ENCODE peak calls at places on chromosomes 12 and 14, in five cellular contexts. One of them, this sample, is unnamed.

GRCh38 chr12:11839093-11839641 is 189.7 kb downstream of the ETV6 start:
- DNase-seq in AG04450: no peak
- DNase-seq in lung: no peak
- DNase-seq in foreskin fibroblast: no peak
- DNase-seq in fibroblast of pulmonary artery: peak; percentile 84
- DNase-seq in this sample: peak; percentile 84

GRCh38 chr14:98907981-98908544 is 363.9 kb downstream of the BCL11B start:
- DNase-seq in AG04450: no peak
- DNase-seq in lung: no peak
- DNase-seq in foreskin fibroblast: no peak
- DNase-seq in fibroblast of pulmonary artery: no peak
- DNase-seq in this sample: no peak

GRCh38 chr12:45535610-45536180 is 193.8 kb upstream of the ARID2 start:
- DNase-seq in AG04450: no peak
- DNase-seq in lung: no peak
- DNase-seq in foreskin fibroblast: no peak
- DNase-seq in fibroblast of pulmonary artery: no peak
- DNase-seq in this sample: no peak

GRCh38 chr14:92644601-92645515 is 103.6 kb downstream of the LGMN start:
- DNase-seq in AG04450: no peak
- DNase-seq in lung: no peak
- DNase-seq in foreskin fibroblast: no peak
- DNase-seq in fibroblast of pulmonary artery: no peak
- DNase-seq in this sample: no peak

GRCh38 chr12:85963322-85963721 is 89.2 kb downstream of the NTS start:
- DNase-seq in AG04450: no peak
- DNase-seq in lung: no peak
- DNase-seq in foreskin fibroblast: no peak
- DNase-seq in fibroblast of pulmonary artery: peak; percentile 7
- DNase-seq in this sample: no peak

GRCh38 chr12:84497819-84498218 is 414.8 kb downstream of the SLC6A15 start:
- DNase-seq in AG04450: no peak
- DNase-seq in lung: no peak
- DNase-seq in foreskin fibroblast: no peak
- DNase-seq in fibroblast of pulmonary artery: peak; percentile 28
- DNase-seq in this sample: peak; percentile 48

GRCh38 chr12:53676715-53677611 is 1.1 kb upstream of the ATP5MC2 start:
- DNase-seq in AG04450: no peak
- DNase-seq in lung: no peak
- DNase-seq in foreskin fibroblast: peak; percentile 52
- DNase-seq in fibroblast of pulmonary artery: peak; percentile 47
- DNase-seq in this sample: peak; percentile 60

GRCh38 chr12:49588761-49589516 is 16.5 kb downstream of the FAM186B start:
- DNase-seq in AG04450: no peak
- DNase-seq in lung: no peak
- DNase-seq in foreskin fibroblast: no peak
- DNase-seq in fibroblast of pulmonary artery: no peak
- DNase-seq in this sample: peak; percentile 23

GRCh38 chr12:41983896-41984295 is 160.8 kb downstream of the GXYLT1 start:
- DNase-seq in AG04450: no peak
- DNase-seq in lung: no peak
- DNase-seq in foreskin fibroblast: no peak
- DNase-seq in fibroblast of pulmonary artery: no peak
- DNase-seq in this sample: no peak

GRCh38 chr12:20599757-20600156 is 95.4 kb upstream of the SLCO1C1 start:
- DNase-seq in AG04450: no peak
- DNase-seq in lung: no peak
- DNase-seq in foreskin fibroblast: no peak
- DNase-seq in fibroblast of pulmonary artery: no peak
- DNase-seq in this sample: no peak
- H3K4me3 ChIP-seq in AG04450: no peak overlapping the region
- H3K4me3 ChIP-seq in lung: no peak overlapping the region
- H3K4me3 ChIP-seq in foreskin fibroblast: no peak overlapping the region
- H3K4me3 ChIP-seq in fibroblast of pulmonary artery: no peak overlapping the region
- H3K4me3 ChIP-seq in this sample: no peak overlapping the region

GRCh38 chr12:69258655-69259054 is 19.3 kb downstream of the CPSF6 start:
- DNase-seq in AG04450: no peak
- DNase-seq in lung: no peak
- DNase-seq in foreskin fibroblast: no peak
- DNase-seq in fibroblast of pulmonary artery: no peak
- DNase-seq in this sample: no peak

GRCh38 chr12:69254857-69255256 is 15.5 kb downstream of the CPSF6 start:
- DNase-seq in AG04450: no peak
- DNase-seq in lung: no peak
- DNase-seq in foreskin fibroblast: no peak
- DNase-seq in fibroblast of pulmonary artery: no peak
- DNase-seq in this sample: no peak

GRCh38 chr12:69252033-69252432 is 12.7 kb downstream of the CPSF6 start:
- DNase-seq in AG04450: no peak
- DNase-seq in lung: no peak
- DNase-seq in foreskin fibroblast: no peak
- DNase-seq in fibroblast of pulmonary artery: no peak
- DNase-seq in this sample: peak; percentile 41

GRCh38 chr12:69254046-69254445 is 14.7 kb downstream of the CPSF6 start:
- DNase-seq in AG04450: no peak
- DNase-seq in lung: no peak
- DNase-seq in foreskin fibroblast: no peak
- DNase-seq in fibroblast of pulmonary artery: peak; percentile 72
- DNase-seq in this sample: peak; percentile 67
- TF ChIP-seq CTCF in AG04450: peak; percentile 56
- TF ChIP-seq CTCF in lung: peak; percentile 57
- TF ChIP-seq CTCF in foreskin fibroblast: peak; percentile 65
- TF ChIP-seq CTCF in fibroblast of pulmonary artery: peak; percentile 66
- TF ChIP-seq CTCF in this sample: peak; percentile 69

DNA sequence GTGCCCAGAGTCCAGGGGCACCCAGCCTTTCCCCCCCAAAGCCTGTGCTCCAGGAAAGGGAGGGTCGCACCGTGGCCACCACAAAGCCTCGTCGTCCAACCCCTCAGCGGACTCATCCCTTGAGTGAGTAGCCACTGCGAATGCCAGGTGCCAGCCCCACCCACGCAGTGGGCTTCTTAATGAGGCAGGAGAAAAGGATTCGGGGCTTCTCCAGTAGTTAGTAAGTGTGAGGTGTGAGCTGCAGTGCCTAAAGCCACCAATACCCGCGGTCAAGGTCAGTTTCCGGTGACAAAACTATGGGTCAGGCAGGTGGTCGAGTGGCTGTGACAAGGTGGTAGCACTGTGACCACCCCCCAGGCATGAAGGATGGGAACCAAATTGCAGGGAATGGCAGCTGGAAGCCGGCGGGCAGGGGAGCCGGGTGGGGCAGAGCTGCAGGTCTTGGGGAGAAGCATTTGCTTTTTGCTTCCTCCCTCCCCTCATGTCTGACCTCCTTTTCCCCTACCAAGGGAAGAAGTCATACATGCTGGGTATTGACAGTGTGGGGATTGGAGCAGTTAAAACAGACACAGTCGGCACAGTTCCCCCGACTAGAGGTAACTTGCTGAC is 8.0 kb downstream of the RAN start:
- DNase-seq in AG04450: no peak
- DNase-seq in lung: no peak
- DNase-seq in foreskin fibroblast: no peak
- DNase-seq in fibroblast of pulmonary artery: no peak
- DNase-seq in this sample: no peak
- H3K4me3 ChIP-seq in AG04450: no peak overlapping the region
- H3K4me3 ChIP-seq in lung: no peak overlapping the region
- H3K4me3 ChIP-seq in foreskin fibroblast: peak overlapping the region; percentile 49
- H3K4me3 ChIP-seq in fibroblast of pulmonary artery: peak overlapping the region; percentile 47
- H3K4me3 ChIP-seq in this sample: no peak overlapping the region

DNA sequence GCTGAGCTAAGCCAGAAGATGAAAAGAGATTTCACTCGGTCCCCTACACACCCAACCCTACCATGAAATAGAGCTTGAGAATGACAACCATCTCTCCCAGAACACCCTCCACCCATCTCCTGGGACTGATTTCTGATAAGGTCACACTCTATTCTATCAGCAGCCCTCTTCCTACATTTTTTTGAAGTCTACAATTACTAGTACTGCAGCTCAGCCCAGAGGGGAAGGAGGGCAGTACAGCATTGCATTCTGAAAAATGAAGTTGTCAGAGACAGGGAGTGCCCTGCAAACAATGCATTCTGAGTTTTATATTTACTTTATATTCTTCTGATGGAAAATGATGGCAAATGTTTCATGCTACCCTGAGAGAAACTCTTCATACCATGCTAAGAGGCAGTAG is 318.5 kb downstream of the BCAT1 start:
- DNase-seq in AG04450: no peak
- DNase-seq in lung: no peak
- DNase-seq in foreskin fibroblast: no peak
- DNase-seq in fibroblast of pulmonary artery: no peak
- DNase-seq in this sample: peak; percentile 6
- TF ChIP-seq CTCF in AG04450: peak; percentile 11
- TF ChIP-seq CTCF in lung: no peak
- TF ChIP-seq CTCF in foreskin fibroblast: no peak
- TF ChIP-seq CTCF in fibroblast of pulmonary artery: no peak
- TF ChIP-seq CTCF in this sample: peak; percentile 13

GRCh38 chr14:96362071-96362964 is 823 bp downstream of the ATG2B start:
- DNase-seq in AG04450: no peak
- DNase-seq in lung: peak; percentile 60
- DNase-seq in foreskin fibroblast: peak; percentile 19
- DNase-seq in fibroblast of pulmonary artery: peak; percentile 54
- DNase-seq in this sample: peak; percentile 52

GRCh38 chr14:96362965-96363750 is at the start of the genes ATG2B and GSKIP:
- DNase-seq in AG04450: peak; percentile 43
- DNase-seq in lung: peak; percentile 94
- DNase-seq in foreskin fibroblast: peak; percentile 89
- DNase-seq in fibroblast of pulmonary artery: peak; percentile 87
- DNase-seq in this sample: peak; percentile 83

GRCh38 chr14:96363751-96364336 is 518 bp downstream of the GSKIP start:
- DNase-seq in AG04450: no peak
- DNase-seq in lung: peak; percentile 60
- DNase-seq in foreskin fibroblast: peak; percentile 50
- DNase-seq in fibroblast of pulmonary artery: peak; percentile 65
- DNase-seq in this sample: peak; percentile 63

GRCh38 chr14:96368534-96368933 is 5.2 kb downstream of the GSKIP start:
- DNase-seq in AG04450: no peak
- DNase-seq in lung: no peak
- DNase-seq in foreskin fibroblast: no peak
- DNase-seq in fibroblast of pulmonary artery: no peak
- DNase-seq in this sample: no peak

GRCh38 chr14:96364911-96365310 is 1.6 kb downstream of the GSKIP start:
- DNase-seq in AG04450: no peak
- DNase-seq in lung: no peak
- DNase-seq in foreskin fibroblast: no peak
- DNase-seq in fibroblast of pulmonary artery: no peak
- DNase-seq in this sample: no peak
- H3K4me3 ChIP-seq in AG04450: no peak overlapping the region
- H3K4me3 ChIP-seq in lung: no peak overlapping the region
- H3K4me3 ChIP-seq in foreskin fibroblast: peak overlapping the region; percentile 89
- H3K4me3 ChIP-seq in fibroblast of pulmonary artery: no peak overlapping the region
- H3K4me3 ChIP-seq in this sample: no peak overlapping the region

DNA sequence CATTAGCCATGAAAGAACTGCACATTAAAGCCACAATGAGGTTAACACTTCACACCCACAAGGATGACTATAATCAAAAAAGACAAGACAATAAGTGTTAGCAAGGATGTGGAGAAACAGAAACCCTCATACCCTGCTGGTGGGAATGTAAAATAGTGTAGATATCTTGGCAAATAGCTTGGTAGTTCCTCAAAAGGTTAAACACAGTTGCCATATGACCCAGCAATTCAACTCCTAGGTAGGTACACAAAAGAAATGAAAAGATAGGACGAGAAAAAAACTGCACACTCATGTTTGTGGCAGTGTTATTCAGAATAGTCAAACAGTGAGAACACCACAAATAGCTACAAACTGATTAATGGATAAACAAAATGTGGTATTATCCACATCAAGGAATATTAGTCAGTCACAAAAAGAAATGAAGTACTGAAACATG is 93.5 kb downstream of the ATXN2 start:
- DNase-seq in AG04450: no peak
- DNase-seq in lung: no peak
- DNase-seq in foreskin fibroblast: no peak
- DNase-seq in fibroblast of pulmonary artery: no peak
- DNase-seq in this sample: no peak
- TF ChIP-seq CTCF in AG04450: no peak
- TF ChIP-seq CTCF in lung: no peak
- TF ChIP-seq CTCF in foreskin fibroblast: no peak
- TF ChIP-seq CTCF in fibroblast of pulmonary artery: peak; percentile 5
- TF ChIP-seq CTCF in this sample: no peak

DNA sequence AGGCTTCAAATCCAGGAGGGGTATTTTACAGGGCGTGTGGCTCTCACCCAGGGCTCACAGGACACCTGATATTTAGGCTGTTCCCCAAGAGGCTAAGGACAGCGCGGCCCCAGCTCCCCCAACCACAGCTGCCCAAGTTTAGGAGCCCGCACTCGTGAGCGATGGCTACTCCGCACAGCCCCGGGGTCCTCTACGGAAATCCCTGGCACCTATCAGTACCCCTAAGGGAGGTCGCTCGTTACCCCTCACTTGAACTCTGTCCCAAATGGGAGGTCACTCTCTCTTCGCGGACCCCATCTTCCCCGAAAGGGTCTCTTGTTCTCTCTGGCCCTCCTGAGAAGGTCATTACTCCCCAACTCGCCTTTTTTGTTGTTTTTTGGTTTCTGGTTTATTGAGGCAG is 708 bp upstream of the P2RX4 start:
- DNase-seq in AG04450: no peak
- DNase-seq in lung: no peak
- DNase-seq in foreskin fibroblast: no peak
- DNase-seq in fibroblast of pulmonary artery: no peak
- DNase-seq in this sample: no peak
- H3K4me3 ChIP-seq in AG04450: peak overlapping the region; percentile 65
- H3K4me3 ChIP-seq in lung: no peak overlapping the region
- H3K4me3 ChIP-seq in foreskin fibroblast: peak overlapping the region; percentile 77
- H3K4me3 ChIP-seq in fibroblast of pulmonary artery: no peak overlapping the region
- H3K4me3 ChIP-seq in this sample: peak overlapping the region; percentile 58

DNA sequence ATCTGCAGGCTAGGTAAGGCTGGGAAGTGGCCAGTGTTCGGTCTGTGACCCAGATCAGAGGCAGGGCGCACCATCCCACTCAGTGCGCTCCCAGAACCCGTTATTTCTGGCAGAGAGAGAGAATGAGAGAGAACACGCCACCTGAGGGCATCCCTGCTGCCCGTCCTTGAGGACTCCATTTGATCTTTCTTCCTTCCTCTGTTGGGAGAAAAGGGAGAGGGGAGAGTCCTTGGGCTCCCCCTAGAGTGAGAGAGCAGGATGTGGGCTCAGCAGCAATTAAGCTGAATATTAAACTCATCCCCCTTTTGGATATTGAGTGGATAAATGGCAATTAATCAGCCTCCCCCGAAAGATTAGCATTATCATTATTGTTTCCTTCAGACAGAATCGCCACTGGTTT is 70.6 kb downstream of the IFT43 start:
- DNase-seq in AG04450: no peak
- DNase-seq in lung: no peak
- DNase-seq in foreskin fibroblast: no peak
- DNase-seq in fibroblast of pulmonary artery: peak; percentile 11
- DNase-seq in this sample: peak; percentile 21
- TF ChIP-seq CTCF in AG04450: peak; percentile 57
- TF ChIP-seq CTCF in lung: no peak
- TF ChIP-seq CTCF in foreskin fibroblast: peak; percentile 38
- TF ChIP-seq CTCF in fibroblast of pulmonary artery: peak; percentile 54
- TF ChIP-seq CTCF in this sample: peak; percentile 52